ENCODE peak calls at places on chromosomes 1 and 21, in seven cellular contexts. One of them, this sample, is unnamed.

GRCh38 chr1:196951711-196952394 is 8.3 kb downstream of the CFHR2 start:
- DNase-seq in dermis blood vessel endothelial cell: no peak
- DNase-seq in C1 segment of cervical spinal cord: no peak
- DNase-seq in KBM-7: no peak
- DNase-seq in prostate gland: no peak
- DNase-seq in GF-D8: no peak
- DNase-seq in hypothalamus: no peak
- DNase-seq in this sample: no peak

GRCh38 chr1:28239004-28239403 is 3.1 kb downstream of the ATP5IF1 start:
- DNase-seq in dermis blood vessel endothelial cell: no peak
- DNase-seq in C1 segment of cervical spinal cord: no peak
- DNase-seq in KBM-7: no peak
- DNase-seq in prostate gland: no peak
- DNase-seq in GF-D8: no peak
- DNase-seq in hypothalamus: no peak
- DNase-seq in this sample: no peak

GRCh38 chr1:38221006-38221649 is 174.5 kb upstream of the POU3F1 start:
- DNase-seq in dermis blood vessel endothelial cell: no peak
- DNase-seq in C1 segment of cervical spinal cord: no peak
- DNase-seq in KBM-7: no peak
- DNase-seq in prostate gland: no peak
- DNase-seq in GF-D8: no peak
- DNase-seq in hypothalamus: no peak
- DNase-seq in this sample: peak; percentile 95

GRCh38 chr1:45755697-45756096 is 5.2 kb upstream of the IPP start:
- DNase-seq in dermis blood vessel endothelial cell: no peak
- DNase-seq in C1 segment of cervical spinal cord: no peak
- DNase-seq in KBM-7: no peak
- DNase-seq in prostate gland: no peak
- DNase-seq in GF-D8: no peak
- DNase-seq in hypothalamus: no peak
- DNase-seq in this sample: no peak

GRCh38 chr1:112998592-112999235 is 42.7 kb upstream of the SLC16A1 start:
- DNase-seq in dermis blood vessel endothelial cell: peak; percentile 77
- DNase-seq in C1 segment of cervical spinal cord: no peak
- DNase-seq in KBM-7: peak; percentile 46
- DNase-seq in prostate gland: no peak
- DNase-seq in GF-D8: peak; percentile 73
- DNase-seq in hypothalamus: peak; percentile 5
- DNase-seq in this sample: peak; percentile 82

GRCh38 chr21:33403128-33403785 is at the start of gene IFNGR2:
- DNase-seq in dermis blood vessel endothelial cell: peak; percentile 47
- DNase-seq in C1 segment of cervical spinal cord: no peak
- DNase-seq in KBM-7: no peak
- DNase-seq in prostate gland: no peak
- DNase-seq in GF-D8: peak; percentile 1
- DNase-seq in hypothalamus: peak; percentile 15
- DNase-seq in this sample: no peak

GRCh38 chr1:226649780-226650179 is 89.3 kb downstream of the ITPKB start:
- DNase-seq in dermis blood vessel endothelial cell: peak; percentile 66
- DNase-seq in C1 segment of cervical spinal cord: no peak
- DNase-seq in KBM-7: peak; percentile 47
- DNase-seq in prostate gland: no peak
- DNase-seq in GF-D8: no peak
- DNase-seq in hypothalamus: no peak
- DNase-seq in this sample: peak; percentile 15

GRCh38 chr1:100053119-100053518 is 79.6 kb downstream of the SASS6 start:
- DNase-seq in dermis blood vessel endothelial cell: no peak
- DNase-seq in C1 segment of cervical spinal cord: no peak
- DNase-seq in KBM-7: no peak
- DNase-seq in prostate gland: no peak
- DNase-seq in GF-D8: no peak
- DNase-seq in hypothalamus: no peak
- DNase-seq in this sample: no peak

GRCh38 chr1:23548704-23549143 is 10.6 kb downstream of the ID3 start:
- DNase-seq in dermis blood vessel endothelial cell: no peak
- DNase-seq in C1 segment of cervical spinal cord: no peak
- DNase-seq in KBM-7: no peak
- DNase-seq in prostate gland: no peak
- DNase-seq in GF-D8: no peak
- DNase-seq in hypothalamus: no peak
- DNase-seq in this sample: peak; percentile 47

GRCh38 chr1:110255388-110255787 is 45.3 kb downstream of the KCNC4 start:
- DNase-seq in dermis blood vessel endothelial cell: peak; percentile 67
- DNase-seq in C1 segment of cervical spinal cord: no peak
- DNase-seq in KBM-7: peak; percentile 52
- DNase-seq in prostate gland: no peak
- DNase-seq in GF-D8: no peak
- DNase-seq in hypothalamus: peak; percentile 62
- DNase-seq in this sample: no peak

GRCh38 chr1:202802998-202803932 is 5.0 kb downstream of the KDM5B start:
- DNase-seq in dermis blood vessel endothelial cell: no peak
- DNase-seq in C1 segment of cervical spinal cord: no peak
- DNase-seq in KBM-7: peak; percentile 39
- DNase-seq in prostate gland: no peak
- DNase-seq in GF-D8: peak; percentile 30
- DNase-seq in hypothalamus: no peak
- DNase-seq in this sample: peak; percentile 37

GRCh38 chr1:95309031-95309459 is 75.0 kb downstream of the RWDD3 start:
- DNase-seq in dermis blood vessel endothelial cell: peak; percentile 39
- DNase-seq in C1 segment of cervical spinal cord: no peak
- DNase-seq in KBM-7: peak; percentile 9
- DNase-seq in prostate gland: peak; percentile 19
- DNase-seq in GF-D8: no peak
- DNase-seq in hypothalamus: peak; percentile 1
- DNase-seq in this sample: peak; percentile 28

GRCh38 chr1:83839566-83840173 is 159.3 kb downstream of the TTLL7 start:
- DNase-seq in dermis blood vessel endothelial cell: no peak
- DNase-seq in C1 segment of cervical spinal cord: no peak
- DNase-seq in KBM-7: no peak
- DNase-seq in prostate gland: no peak
- DNase-seq in GF-D8: no peak
- DNase-seq in hypothalamus: no peak
- DNase-seq in this sample: peak; percentile 86

GRCh38 chr1:60672435-60672834 is 409.9 kb upstream of the NFIA start:
- DNase-seq in dermis blood vessel endothelial cell: no peak
- DNase-seq in C1 segment of cervical spinal cord: no peak
- DNase-seq in KBM-7: no peak
- DNase-seq in prostate gland: no peak
- DNase-seq in GF-D8: no peak
- DNase-seq in hypothalamus: no peak
- DNase-seq in this sample: no peak

GRCh38 chr1:166069390-166069789 is 97.4 kb downstream of the FAM78B start:
- DNase-seq in dermis blood vessel endothelial cell: peak; percentile 5
- DNase-seq in C1 segment of cervical spinal cord: no peak
- DNase-seq in KBM-7: peak; percentile 22
- DNase-seq in prostate gland: no peak
- DNase-seq in GF-D8: no peak
- DNase-seq in hypothalamus: no peak
- DNase-seq in this sample: no peak

GRCh38 chr1:230288641-230289349 is 137.3 kb downstream of the PGBD5 start:
- DNase-seq in dermis blood vessel endothelial cell: no peak
- DNase-seq in C1 segment of cervical spinal cord: no peak
- DNase-seq in KBM-7: no peak
- DNase-seq in prostate gland: no peak
- DNase-seq in GF-D8: no peak
- DNase-seq in hypothalamus: no peak
- DNase-seq in this sample: peak; percentile 47

GRCh38 chr21:29233611-29234540 is 64.8 kb upstream of the BACH1 start:
- DNase-seq in dermis blood vessel endothelial cell: no peak
- DNase-seq in C1 segment of cervical spinal cord: no peak
- DNase-seq in KBM-7: no peak
- DNase-seq in prostate gland: no peak
- DNase-seq in GF-D8: no peak
- DNase-seq in hypothalamus: no peak
- DNase-seq in this sample: no peak

GRCh38 chr1:38114231-38114630 is 67.6 kb upstream of the POU3F1 start:
- DNase-seq in dermis blood vessel endothelial cell: no peak
- DNase-seq in C1 segment of cervical spinal cord: no peak
- DNase-seq in KBM-7: no peak
- DNase-seq in prostate gland: peak; percentile 67
- DNase-seq in GF-D8: no peak
- DNase-seq in hypothalamus: peak; percentile 66
- DNase-seq in this sample: peak; percentile 57

GRCh38 chr1:20069932-20070331 is at the start of gene PLA2G5:
- DNase-seq in dermis blood vessel endothelial cell: no peak
- DNase-seq in C1 segment of cervical spinal cord: no peak
- DNase-seq in KBM-7: no peak
- DNase-seq in prostate gland: no peak
- DNase-seq in GF-D8: no peak
- DNase-seq in hypothalamus: peak; percentile 57
- DNase-seq in this sample: peak; percentile 21

GRCh38 chr1:109969430-109969829 is 15.1 kb upstream of the AHCYL1 start:
- DNase-seq in dermis blood vessel endothelial cell: no peak
- DNase-seq in C1 segment of cervical spinal cord: no peak
- DNase-seq in KBM-7: no peak
- DNase-seq in prostate gland: no peak
- DNase-seq in GF-D8: no peak
- DNase-seq in hypothalamus: no peak
- DNase-seq in this sample: peak; percentile 72

GRCh38 chr1:100866041-100866900 is 28.4 kb downstream of the EXTL2 start:
- DNase-seq in dermis blood vessel endothelial cell: peak; percentile 78
- DNase-seq in C1 segment of cervical spinal cord: no peak
- DNase-seq in KBM-7: peak; percentile 29
- DNase-seq in prostate gland: no peak
- DNase-seq in GF-D8: no peak
- DNase-seq in hypothalamus: no peak
- DNase-seq in this sample: peak; percentile 57

GRCh38 chr1:110945626-110946025 is 18.1 kb downstream of the LRIF1 start:
- DNase-seq in dermis blood vessel endothelial cell: peak; percentile 7
- DNase-seq in C1 segment of cervical spinal cord: no peak
- DNase-seq in KBM-7: no peak
- DNase-seq in prostate gland: no peak
- DNase-seq in GF-D8: no peak
- DNase-seq in hypothalamus: no peak
- DNase-seq in this sample: no peak

GRCh38 chr1:234725177-234726132 is 115.5 kb upstream of the IRF2BP2 start:
- DNase-seq in dermis blood vessel endothelial cell: peak; percentile 66
- DNase-seq in C1 segment of cervical spinal cord: peak; percentile 13
- DNase-seq in KBM-7: peak; percentile 79
- DNase-seq in prostate gland: peak; percentile 80
- DNase-seq in GF-D8: peak; percentile 85
- DNase-seq in hypothalamus: no peak
- DNase-seq in this sample: peak; percentile 28

GRCh38 chr1:22039594-22040347 is 12.7 kb upstream of the CDC42 start:
- DNase-seq in dermis blood vessel endothelial cell: peak; percentile 65
- DNase-seq in C1 segment of cervical spinal cord: no peak
- DNase-seq in KBM-7: peak; percentile 96
- DNase-seq in prostate gland: peak; percentile 46
- DNase-seq in GF-D8: peak; percentile 92
- DNase-seq in hypothalamus: peak; percentile 37
- DNase-seq in this sample: peak; percentile 59

GRCh38 chr1:29505537-29506220 is 269.4 kb downstream of the PTPRU start:
- DNase-seq in dermis blood vessel endothelial cell: no peak
- DNase-seq in C1 segment of cervical spinal cord: no peak
- DNase-seq in KBM-7: no peak
- DNase-seq in prostate gland: no peak
- DNase-seq in GF-D8: no peak
- DNase-seq in hypothalamus: no peak
- DNase-seq in this sample: no peak

GRCh38 chr1:225554216-225554812 is 98.6 kb downstream of the ENAH start:
- DNase-seq in dermis blood vessel endothelial cell: peak; percentile 65
- DNase-seq in C1 segment of cervical spinal cord: no peak
- DNase-seq in KBM-7: peak; percentile 51
- DNase-seq in prostate gland: no peak
- DNase-seq in GF-D8: no peak
- DNase-seq in hypothalamus: no peak
- DNase-seq in this sample: peak; percentile 59

GRCh38 chr1:30188329-30188728 is 535.1 kb downstream of the MATN1 start:
- DNase-seq in dermis blood vessel endothelial cell: no peak
- DNase-seq in C1 segment of cervical spinal cord: no peak
- DNase-seq in KBM-7: no peak
- DNase-seq in prostate gland: no peak
- DNase-seq in GF-D8: no peak
- DNase-seq in hypothalamus: no peak
- DNase-seq in this sample: no peak

GRCh38 chr21:32770514-32771133 is 931 bp downstream of the PAXBP1 start:
- DNase-seq in dermis blood vessel endothelial cell: peak; percentile 47
- DNase-seq in C1 segment of cervical spinal cord: no peak
- DNase-seq in KBM-7: peak; percentile 42
- DNase-seq in prostate gland: peak; percentile 14
- DNase-seq in GF-D8: no peak
- DNase-seq in hypothalamus: no peak
- DNase-seq in this sample: no peak

GRCh38 chr1:208235983-208236761 is 8.0 kb downstream of the PLXNA2 start:
- DNase-seq in dermis blood vessel endothelial cell: peak; percentile 82
- DNase-seq in C1 segment of cervical spinal cord: no peak
- DNase-seq in KBM-7: peak; percentile 40
- DNase-seq in prostate gland: no peak
- DNase-seq in GF-D8: no peak
- DNase-seq in hypothalamus: no peak
- DNase-seq in this sample: peak; percentile 80

GRCh38 chr1:110752941-110753725 is 78.4 kb upstream of the KCNA3 start:
- DNase-seq in dermis blood vessel endothelial cell: no peak
- DNase-seq in C1 segment of cervical spinal cord: no peak
- DNase-seq in KBM-7: no peak
- DNase-seq in prostate gland: no peak
- DNase-seq in GF-D8: no peak
- DNase-seq in hypothalamus: no peak
- DNase-seq in this sample: no peak

GRCh38 chr1:1318131-1318652 is 6.3 kb downstream of the INTS11 start:
- DNase-seq in dermis blood vessel endothelial cell: peak; percentile 71
- DNase-seq in C1 segment of cervical spinal cord: no peak
- DNase-seq in KBM-7: peak; percentile 23
- DNase-seq in prostate gland: peak; percentile 86
- DNase-seq in GF-D8: no peak
- DNase-seq in hypothalamus: peak; percentile 59
- DNase-seq in this sample: peak; percentile 96

GRCh38 chr1:150173161-150173585 is 23.5 kb downstream of the PLEKHO1 start:
- DNase-seq in dermis blood vessel endothelial cell: no peak
- DNase-seq in C1 segment of cervical spinal cord: no peak
- DNase-seq in KBM-7: no peak
- DNase-seq in prostate gland: no peak
- DNase-seq in GF-D8: no peak
- DNase-seq in hypothalamus: no peak
- DNase-seq in this sample: no peak

GRCh38 chr1:11541956-11542355 is 63.0 kb downstream of the DISP3 start:
- DNase-seq in dermis blood vessel endothelial cell: no peak
- DNase-seq in C1 segment of cervical spinal cord: no peak
- DNase-seq in KBM-7: no peak
- DNase-seq in prostate gland: no peak
- DNase-seq in GF-D8: no peak
- DNase-seq in hypothalamus: no peak
- DNase-seq in this sample: no peak

GRCh38 chr1:54292015-54292739 is 92.2 kb downstream of the MRPL37 start:
- DNase-seq in dermis blood vessel endothelial cell: no peak
- DNase-seq in C1 segment of cervical spinal cord: no peak
- DNase-seq in KBM-7: no peak
- DNase-seq in prostate gland: no peak
- DNase-seq in GF-D8: no peak
- DNase-seq in hypothalamus: no peak
- DNase-seq in this sample: no peak

This sample was measured in fibroblast of lung.